ENCODE peak calls at places on chromosomes 12 and 14, in four cellular contexts. Q, W, U and I are unnamed samples.

GRCh38 chr12:92988622-92989130 is 59.6 kb upstream of the EEA1 start:
- DNase-seq in U (no peak), Q (no peak), W (no peak), I (no peak)

GRCh38 chr14:88682495-88683114 is 110.1 kb downstream of the EML5 start:
- DNase-seq in U (no peak), Q (no peak), W (no peak), I (no peak)

GRCh38 chr12:46265734-46266133 is 3.1 kb downstream of the SLC38A1 start:
- DNase-seq in Q (no peak), U (no peak), W (no peak), I (no peak)

GRCh38 chr12:60489071-60489470 is 893.2 kb downstream of the SLC16A7 start:
- DNase-seq in W (no peak), Q (no peak), U (no peak), I (no peak)

GRCh38 chr12:116977465-116978380 is 67.0 kb downstream of the FBXW8 start:
- DNase-seq in W (no peak), Q (no peak), U (no peak), I (no peak)

GRCh38 chr12:102960766-102961487 is 3.5 kb downstream of the ASCL1 start:
- DNase-seq in U (no peak), Q (no peak), W (no peak), I (no peak)

GRCh38 chr14:105257464-105257863 is 9.1 kb downstream of the BTBD6 start:
- DNase-seq in W (peak), U (peak), Q (no peak), I (no peak)

GRCh38 chr14:100740196-100740825 is 13.6 kb downstream of the DLK1 start:
- DNase-seq in W (peak), U (no peak), Q (no peak), I (no peak)

GRCh38 chr12:109734219-109735000 is 20.8 kb downstream of the FAM222A start:
- DNase-seq in U (no peak), Q (no peak), W (peak), I (peak)